ENCODE peak calls at places on chromosomes 12 and 14, in five cellular contexts. Z is stimulated activated CD4-positive, alpha-beta T cell treated with anti-CD3 and anti-CD28 coated beads, Interleukin-2, amount 100 ng/mL, for 48 hours; O is Daoy; A is RCC 7860; W is left colon. D is an unnamed sample.

GRCh38 chr12:51522696-51523095 is 68.3 kb upstream of the SCN8A start:
- DNase-seq in W (no peak), O (no peak), A (no peak), Z (no peak), D (no peak)

GRCh38 chr14:33909380-33910084 is 41.3 kb downstream of the EGLN3 start:
- DNase-seq in Z (no peak), A (no peak), W (no peak), O (no peak), D (no peak)

GRCh38 chr14:29264865-29265264 is 498.3 kb downstream of the FOXG1 start:
- DNase-seq in W (no peak), Z (no peak), O (no peak), A (no peak), D (no peak)

GRCh38 chr12:63045020-63045860 is 105.8 kb downstream of the AVPR1A start:
- DNase-seq in A (peak; percentile 52), W (no peak), O (peak; percentile 87), Z (no peak), D (no peak)

GRCh38 chr14:23240661-23241060 is 2.9 kb downstream of the RNF212B start:
- DNase-seq in W (no peak), Z (no peak), A (no peak), O (no peak), D (no peak)

GRCh38 chr12:105281694-105282049 is 45.7 kb upstream of the APPL2 start:
- DNase-seq in W (no peak), O (no peak), Z (no peak), A (no peak), D (no peak)

GRCh38 chr12:110349521-110350151 is 53.9 kb downstream of the ANAPC7 start:
- DNase-seq in A (no peak), Z (no peak), O (no peak), W (no peak), D (no peak)

GRCh38 chr12:120669055-120669828 is 17.7 kb upstream of the MLEC start:
- DNase-seq in W (peak; percentile 53), A (no peak), Z (no peak), O (peak; percentile 32), D (no peak)

GRCh38 chr12:62919827-62920226 is 15.1 kb downstream of the PPM1H start:
- DNase-seq in O (peak; percentile 70), A (no peak), Z (no peak), W (no peak), D (no peak)

GRCh38 chr12:42997032-42997431 is 407.5 kb upstream of the PRICKLE1 start:
- DNase-seq in A (no peak), O (no peak), W (no peak), Z (no peak), D (no peak)

GRCh38 chr14:97401714-97402113 is 604.5 kb downstream of the VRK1 start:
- DNase-seq in O (no peak), W (peak; percentile 27), A (no peak), Z (no peak), D (no peak)

GRCh38 chr12:132078190-132078589 is 65.9 kb downstream of the DDX51 start:
- DNase-seq in O (no peak), A (no peak), Z (no peak), W (no peak), D (no peak)

GRCh38 chr14:77409131-77409533 is 14.2 kb downstream of the NOXRED1 start:
- DNase-seq in O (peak; percentile 19), A (no peak), Z (no peak), W (no peak), D (no peak)

GRCh38 chr12:90331262-90331661 is 622.6 kb upstream of the ATP2B1 start:
- DNase-seq in O (no peak), Z (no peak), A (no peak), W (no peak), D (no peak)

GRCh38 chr12:116150001-116150400 is 127.5 kb downstream of the MED13L start:
- DNase-seq in A (no peak), O (no peak), W (no peak), Z (no peak), D (no peak)

D was measured in MM.1S.